ENCODE peak calls at places on chromosome 13, in four cellular contexts. V is brain microvascular endothelial cell, L is cardiac fibroblast, F is AG04450. K is an unnamed sample.
A peak's percentile ranks its signal among the peaks of the same experiment; 100 is the strongest.

GRCh38 chr13:72379581-72379980 is 347.8 kb downstream of the MZT1 start:
- DNase-seq in V (peak; percentile 68), L (peak; percentile 31), F (no peak), K (no peak)

GRCh38 chr13:20230913-20231838 is 943 bp downstream of the GJB6 start:
- DNase-seq in V (no peak), L (no peak), F (no peak), K (no peak)

GRCh38 chr13:81021284-81021683 is 680.4 kb upstream of the SPRY2 start:
- DNase-seq in V (no peak), L (no peak), F (no peak), K (no peak)

GRCh38 chr13:103188688-103189326 is 122.6 kb upstream of the SLC10A2 start:
- DNase-seq in V (no peak), L (peak; percentile 47), F (no peak), K (peak; percentile 23)

GRCh38 chr13:111859361-111860105 is 207.4 kb upstream of the SOX1 start:
- DNase-seq in V (no peak), L (no peak), F (no peak), K (no peak)

GRCh38 chr13:30403491-30403890 is 18.8 kb upstream of the UBE2L5 start:
- DNase-seq in V (no peak), L (no peak), F (no peak), K (no peak)

GRCh38 chr13:72839831-72840426 is 58.0 kb downstream of the PIBF1 start:
- DNase-seq in V (peak; percentile 44), L (peak; percentile 64), F (peak; percentile 3), K (peak; percentile 50)

GRCh38 chr13:36764957-36765356 is 54.1 kb upstream of the RFXAP start:
- DNase-seq in V (no peak), L (no peak), F (no peak), K (no peak)

GRCh38 chr13:22793598-22794134 is 387.1 kb upstream of the SGCG start:
- DNase-seq in V (peak; percentile 26), L (no peak), F (no peak), K (no peak)

GRCh38 chr13:51942189-51942588 is 69.1 kb downstream of the ATP7B start:
- DNase-seq in V (no peak), L (no peak), F (no peak), K (no peak)

GRCh38 chr13:49836516-49836915 is 44.0 kb upstream of the KPNA3 start:
- DNase-seq in V (no peak), L (no peak), F (no peak), K (no peak)

GRCh38 chr13:21175656-21176194 is 627 bp downstream of the SKA3 start:
- DNase-seq in V (peak; percentile 11), L (peak; percentile 59), F (no peak), K (peak; percentile 54)

GRCh38 chr13:44064376-44064775 is 184.7 kb downstream of the LACC1 start:
- DNase-seq in V (no peak), L (no peak), F (no peak), K (no peak)

GRCh38 chr13:34657716-34658115 is 284.4 kb upstream of the NBEA start:
- DNase-seq in V (peak; percentile 5), L (no peak), F (peak; percentile 4), K (peak; percentile 67)

GRCh38 chr13:27926644-27927434 is 7.0 kb downstream of the PDX1 start:
- DNase-seq in V (no peak), L (no peak), F (no peak), K (no peak)

GRCh38 chr13:114313061-114313860 is 1.0 kb upstream of the CHAMP1 start:
- DNase-seq in V (no peak), L (peak; percentile 53), F (no peak), K (peak; percentile 48)

GRCh38 chr13:78608705-78609463 is 5.5 kb upstream of the POU4F1 start:
- DNase-seq in V (no peak), L (no peak), F (no peak), K (no peak)

GRCh38 chr13:98922306-98922705 is 55.6 kb downstream of the DOCK9 start:
- DNase-seq in V (no peak), L (peak; percentile 30), F (no peak), K (no peak)

GRCh38 chr13:62473190-62473943 is 1057.7 kb upstream of the PCDH20 start:
- DNase-seq in V (no peak), L (no peak), F (no peak), K (no peak)

GRCh38 chr13:26953273-26953672 is 192.7 kb upstream of the GPR12 start:
- DNase-seq in V (no peak), L (no peak), F (no peak), K (no peak)

GRCh38 chr13:43041368-43041921 is 18.1 kb downstream of the DNAJC15 start:
- DNase-seq in V (no peak), L (no peak), F (no peak), K (no peak)

GRCh38 chr13:110628477-110628793 is 13.1 kb downstream of the NAXD start:
- DNase-seq in V (peak; percentile 74), L (peak; percentile 61), F (no peak), K (peak; percentile 79)

GRCh38 chr13:49938274-49938673 is 2.1 kb upstream of the SPRYD7 start:
- DNase-seq in V (no peak), L (no peak), F (no peak), K (no peak)

GRCh38 chr13:26255717-26256277 is 1.9 kb downstream of the CDK8 start:
- DNase-seq in V (no peak), L (peak; percentile 46), F (no peak), K (peak; percentile 6)

GRCh38 chr13:93262729-93263128 is 36.1 kb downstream of the GPC6 start:
- DNase-seq in V (peak; percentile 27), L (peak; percentile 56), F (no peak), K (peak; percentile 95)

GRCh38 chr13:69641773-69642172 is 465.9 kb upstream of the ATXN8OS start:
- DNase-seq in V (no peak), L (no peak), F (no peak), K (no peak)

GRCh38 chr13:83325454-83325853 is 556.8 kb downstream of the SLITRK1 start:
- DNase-seq in V (peak; percentile 46), L (peak; percentile 67), F (peak; percentile 47), K (peak; percentile 82)

GRCh38 chr13:33322474-33322827 is 36.9 kb upstream of the STARD13 start:
- DNase-seq in V (peak; percentile 67), L (peak; percentile 94), F (peak; percentile 84), K (peak; percentile 90)

GRCh38 chr13:104011505-104012270 is 945.5 kb upstream of the SLC10A2 start:
- DNase-seq in V (no peak), L (no peak), F (no peak), K (no peak)

GRCh38 chr13:19053561-19053960 is 128.1 kb downstream of the TUBA3C start:
- DNase-seq in V (no peak), L (no peak), F (no peak), K (no peak)

GRCh38 chr13:47457631-47458030 is 543.4 kb downstream of the SUCLA2 start:
- DNase-seq in V (no peak), L (peak; percentile 65), F (no peak), K (peak; percentile 85)

GRCh38 chr13:108897955-108898354 is 268.5 kb downstream of the MYO16 start:
- DNase-seq in V (no peak), L (peak; percentile 42), F (no peak), K (peak; percentile 63)

GRCh38 chr13:30026093-30026492 is 175.7 kb upstream of the UBL3 start:
- DNase-seq in V (peak; percentile 66), L (peak; percentile 83), F (peak; percentile 57), K (peak; percentile 99)

GRCh38 chr13:33172911-33173310 is 112.6 kb downstream of the STARD13 start:
- DNase-seq in V (no peak), L (no peak), F (no peak), K (peak; percentile 23)

GRCh38 chr13:26340812-26341211 is 86.9 kb downstream of the CDK8 start:
- DNase-seq in V (peak; percentile 8), L (peak; percentile 20), F (no peak), K (no peak)

GRCh38 chr13:21227917-21228316 is 51.5 kb downstream of the MRPL57 start:
- DNase-seq in V (no peak), L (no peak), F (no peak), K (no peak)

GRCh38 chr13:40983269-40983668 is 35.8 kb downstream of the ELF1 start:
- DNase-seq in V (no peak), L (peak; percentile 57), F (no peak), K (peak; percentile 45)

GRCh38 chr13:50125556-50126377 is 110.5 kb downstream of the KCNRG start:
- DNase-seq in V (peak; percentile 78), L (peak; percentile 87), F (peak; percentile 66), K (peak; percentile 83)

DNA sequence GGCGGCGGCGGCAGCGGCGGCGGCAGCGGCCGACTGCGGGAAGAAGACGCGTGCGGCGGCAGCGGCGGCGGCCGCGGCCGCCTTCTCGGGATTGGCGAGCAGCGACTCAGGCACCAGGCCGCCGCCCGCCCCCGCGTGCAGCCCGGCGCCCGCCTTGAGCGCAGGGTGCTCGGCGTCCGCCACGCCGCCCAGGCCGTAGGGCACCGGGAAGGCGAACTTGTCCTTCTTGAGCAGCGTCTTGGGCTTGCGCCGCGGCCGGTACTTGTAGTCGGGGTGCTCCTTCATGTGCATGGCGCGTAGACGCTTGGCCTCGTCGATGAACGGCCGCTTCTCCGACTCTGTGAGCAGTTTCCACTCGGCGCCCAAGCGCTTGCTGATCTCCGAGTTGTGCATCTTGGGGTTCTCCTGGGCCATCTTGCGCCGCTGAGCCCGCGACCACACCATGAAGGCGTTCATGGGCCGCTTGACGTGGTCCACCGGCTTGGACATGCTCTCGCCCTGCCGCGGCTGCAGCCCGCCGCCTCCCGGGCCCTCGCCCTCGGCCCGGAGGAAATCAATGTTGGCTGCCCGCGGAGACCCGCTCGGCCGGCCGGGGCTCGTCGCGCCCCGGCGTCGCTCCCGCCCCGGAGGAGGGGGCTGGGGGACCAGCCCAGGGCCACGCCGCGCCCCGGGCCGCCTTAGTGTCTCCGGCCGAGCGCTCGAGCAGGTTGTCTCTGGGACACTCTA is 621 bp downstream of the SOX21 start:
- DNase-seq in V (no peak), L (peak; percentile 36), F (no peak), K (peak; percentile 28)
- H3K4me3 ChIP-seq in V (no peak overlapping the region), L (peak overlapping the region; percentile 11), F (no peak overlapping the region), K (no peak overlapping the region)

GRCh38 chr13:37960427-37960826 is 90.9 kb upstream of the TRPC4 start:
- DNase-seq in V (no peak), L (peak; percentile 19), F (no peak), K (no peak)
- TF ChIP-seq CTCF in V (peak; percentile 36), L (peak; percentile 30), F (peak; percentile 52), K (peak; percentile 33)

GRCh38 chr13:106683179-106683578 is 115.2 kb upstream of the ARGLU1 start:
- DNase-seq in V (no peak), L (no peak), F (no peak), K (no peak)

GRCh38 chr13:106678646-106679045 is 110.7 kb upstream of the ARGLU1 start:
- DNase-seq in V (no peak), L (no peak), F (no peak), K (no peak)

GRCh38 chr13:106683918-106684317 is 116.0 kb upstream of the ARGLU1 start:
- DNase-seq in V (no peak), L (no peak), F (no peak), K (no peak)

GRCh38 chr13:106685142-106685541 is 117.2 kb upstream of the ARGLU1 start:
- DNase-seq in V (no peak), L (no peak), F (no peak), K (no peak)

GRCh38 chr13:106680796-106681482 is 113.0 kb upstream of the ARGLU1 start:
- DNase-seq in V (no peak), L (no peak), F (no peak), K (no peak)
- H3K4me3 ChIP-seq in V (no peak overlapping the region), L (no peak overlapping the region), F (no peak overlapping the region), K (no peak overlapping the region)

GRCh38 chr13:25018729-25019115 is 77.2 kb upstream of the PABPC3 start:
- DNase-seq in V (no peak), L (no peak), F (no peak), K (no peak)
- TF ChIP-seq CTCF in V (no peak), L (no peak), F (no peak), K (no peak)

K was measured in fibroblast of mammary gland.